ENCODE peak calls at places on chromosome 11, in four cellular contexts. One of them, this sample, is unnamed.

GRCh38 chr11:96384156-96384555 is 5.6 kb downstream of the CCDC82 start:
- DNase-seq in fibroblast of lung: no peak
- DNase-seq in GM23338: no peak
- DNase-seq in keratinocyte: no peak
- DNase-seq in this sample: no peak

GRCh38 chr11:64094463-64095223 is 58.9 kb downstream of the FLRT1 start:
- DNase-seq in fibroblast of lung: peak
- DNase-seq in keratinocyte: peak
- DNase-seq in GM23338: no peak
- DNase-seq in this sample: peak

GRCh38 chr11:76659672-76660532 is 10.6 kb downstream of the LRRC32 start:
- DNase-seq in fibroblast of lung: no peak
- DNase-seq in keratinocyte: no peak
- DNase-seq in GM23338: no peak
- DNase-seq in this sample: no peak

GRCh38 chr11:19727246-19727645 is 14.6 kb downstream of the NAV2 start:
- DNase-seq in fibroblast of lung: peak
- DNase-seq in GM23338: no peak
- DNase-seq in keratinocyte: no peak
- DNase-seq in this sample: no peak

GRCh38 chr11:118791961-118792578 is 1.1 kb upstream of the DDX6 start:
- DNase-seq in GM23338: peak
- DNase-seq in fibroblast of lung: no peak
- DNase-seq in keratinocyte: no peak
- DNase-seq in this sample: peak

GRCh38 chr11:29989181-29989580 is 27.6 kb downstream of the KCNA4 start:
- DNase-seq in fibroblast of lung: no peak
- DNase-seq in GM23338: no peak
- DNase-seq in keratinocyte: no peak
- DNase-seq in this sample: no peak

GRCh38 chr11:117544431-117544830 is 216.8 kb downstream of the CEP164 start:
- DNase-seq in keratinocyte: no peak
- DNase-seq in fibroblast of lung: no peak
- DNase-seq in GM23338: no peak
- DNase-seq in this sample: no peak

GRCh38 chr11:62707277-62707771 is at the start of the genes BSCL2 and GNG3:
- DNase-seq in fibroblast of lung: no peak
- DNase-seq in keratinocyte: no peak
- DNase-seq in GM23338: peak
- DNase-seq in this sample: peak

GRCh38 chr11:115933564-115933963 is 429.3 kb upstream of the CADM1 start:
- DNase-seq in fibroblast of lung: no peak
- DNase-seq in keratinocyte: no peak
- DNase-seq in GM23338: no peak
- DNase-seq in this sample: no peak

GRCh38 chr11:71294846-71295600 is 42.6 kb upstream of the SHANK2 start:
- DNase-seq in keratinocyte: no peak
- DNase-seq in fibroblast of lung: no peak
- DNase-seq in GM23338: no peak
- DNase-seq in this sample: no peak

GRCh38 chr11:14275081-14275480 is 83.9 kb downstream of the RRAS2 start:
- DNase-seq in GM23338: no peak
- DNase-seq in fibroblast of lung: peak
- DNase-seq in keratinocyte: no peak
- DNase-seq in this sample: no peak

GRCh38 chr11:17898071-17898470 is 114.8 kb downstream of the SERGEF start:
- DNase-seq in fibroblast of lung: no peak
- DNase-seq in GM23338: no peak
- DNase-seq in keratinocyte: no peak
- DNase-seq in this sample: no peak

GRCh38 chr11:37657645-37658044 is 1059.6 kb upstream of the RAG2 start:
- DNase-seq in keratinocyte: no peak
- DNase-seq in GM23338: no peak
- DNase-seq in fibroblast of lung: peak
- DNase-seq in this sample: no peak

GRCh38 chr11:1111545-1112212 is 37.0 kb downstream of the MUC2 start:
- DNase-seq in keratinocyte: no peak
- DNase-seq in GM23338: no peak
- DNase-seq in fibroblast of lung: no peak
- DNase-seq in this sample: no peak

GRCh38 chr11:15266999-15267398 is 152.3 kb downstream of the INSC start:
- DNase-seq in GM23338: no peak
- DNase-seq in fibroblast of lung: no peak
- DNase-seq in keratinocyte: no peak
- DNase-seq in this sample: no peak

GRCh38 chr11:72652871-72653615 is 21.2 kb downstream of the PDE2A start:
- DNase-seq in fibroblast of lung: no peak
- DNase-seq in keratinocyte: no peak
- DNase-seq in GM23338: peak
- DNase-seq in this sample: peak

GRCh38 chr11:126546191-126546590 is 190.7 kb downstream of the ST3GAL4 start:
- DNase-seq in keratinocyte: no peak
- DNase-seq in GM23338: no peak
- DNase-seq in fibroblast of lung: no peak
- DNase-seq in this sample: peak

GRCh38 chr11:135075740-135076139 is 663.7 kb upstream of the B3GAT1 start:
- DNase-seq in fibroblast of lung: peak
- DNase-seq in keratinocyte: peak
- DNase-seq in GM23338: peak
- DNase-seq in this sample: peak

GRCh38 chr11:8709002-8709672 is 26.5 kb downstream of the RPL27A start:
- DNase-seq in keratinocyte: no peak
- DNase-seq in GM23338: peak
- DNase-seq in fibroblast of lung: peak
- DNase-seq in this sample: no peak

GRCh38 chr11:23398052-23398451 is 537.8 kb upstream of the CCDC179 start:
- DNase-seq in GM23338: no peak
- DNase-seq in fibroblast of lung: no peak
- DNase-seq in keratinocyte: no peak
- DNase-seq in this sample: no peak

GRCh38 chr11:62337682-62338181 is 484 bp downstream of the ASRGL1 start:
- DNase-seq in fibroblast of lung: no peak
- DNase-seq in keratinocyte: no peak
- DNase-seq in GM23338: peak
- DNase-seq in this sample: peak

GRCh38 chr11:120168960-120169681 is 31.2 kb upstream of the TRIM29 start:
- DNase-seq in GM23338: peak
- DNase-seq in keratinocyte: no peak
- DNase-seq in fibroblast of lung: peak
- DNase-seq in this sample: peak
- H2AFZ ChIP-seq in GM23338: peak
- H2AFZ ChIP-seq in keratinocyte: peak
- H2AFZ ChIP-seq in fibroblast of lung: peak
- H2AFZ ChIP-seq in this sample: peak

GRCh38 chr11:32435511-32435946 is at the start of gene WT1:
- DNase-seq in keratinocyte: no peak
- DNase-seq in fibroblast of lung: no peak
- DNase-seq in GM23338: peak
- DNase-seq in this sample: peak
- TF ChIP-seq EZH2 in keratinocyte: peak
- TF ChIP-seq EZH2 in fibroblast of lung: no peak
- TF ChIP-seq EZH2 in GM23338: peak
- TF ChIP-seq EZH2 in this sample: peak

GRCh38 chr11:13008625-13009475 is at the start of gene RASSF10:
- DNase-seq in fibroblast of lung: no peak
- DNase-seq in GM23338: peak
- DNase-seq in keratinocyte: no peak
- DNase-seq in this sample: peak
- H2AFZ ChIP-seq in fibroblast of lung: no peak
- H2AFZ ChIP-seq in GM23338: peak
- H2AFZ ChIP-seq in keratinocyte: peak
- H2AFZ ChIP-seq in this sample: peak

GRCh38 chr11:31804439-31805036 is 6.6 kb downstream of the PAX6 start:
- DNase-seq in fibroblast of lung: no peak
- DNase-seq in keratinocyte: no peak
- DNase-seq in GM23338: peak
- DNase-seq in this sample: peak

GRCh38 chr11:31802609-31802989 is 8.5 kb downstream of the PAX6 start:
- DNase-seq in fibroblast of lung: no peak
- DNase-seq in keratinocyte: no peak
- DNase-seq in GM23338: peak
- DNase-seq in this sample: peak

GRCh38 chr11:31805037-31805628 is 6.0 kb downstream of the PAX6 start:
- DNase-seq in keratinocyte: no peak
- DNase-seq in GM23338: peak
- DNase-seq in fibroblast of lung: no peak
- DNase-seq in this sample: peak

GRCh38 chr11:31802990-31803812 is 7.9 kb downstream of the PAX6 start:
- DNase-seq in fibroblast of lung: no peak
- DNase-seq in GM23338: peak
- DNase-seq in keratinocyte: no peak
- DNase-seq in this sample: peak

GRCh38 chr11:31803813-31804438 is 7.2 kb downstream of the PAX6 start:
- DNase-seq in GM23338: peak
- DNase-seq in keratinocyte: no peak
- DNase-seq in fibroblast of lung: no peak
- DNase-seq in this sample: peak
- TF ChIP-seq EZH2 in GM23338: peak
- TF ChIP-seq EZH2 in keratinocyte: peak
- TF ChIP-seq EZH2 in fibroblast of lung: peak
- TF ChIP-seq EZH2 in this sample: peak